ENCODE peak calls at places on chromosomes 7 and 10, in four cellular contexts. R is HCT116, A is neural progenitor cell, B is endothelial cell of umbilical vein. N is an unnamed sample.

GRCh38 chr10:110304394-110304779 is 333 bp downstream of the SMNDC1 start:
- DNase-seq in R (no peak), A (peak), B (no peak), N (no peak)

GRCh38 chr10:77702166-77702565 is 64.6 kb upstream of the KCNMA1 start:
- DNase-seq in R (no peak), A (no peak), B (peak), N (peak)

GRCh38 chr7:120775703-120776265 is 82.2 kb downstream of the TSPAN12 start:
- DNase-seq in R (no peak), A (no peak), B (no peak), N (no peak)

GRCh38 chr7:80807166-80807900 is 111.5 kb downstream of the SEMA3C start:
- DNase-seq in R (no peak), A (no peak), B (no peak), N (peak)

GRCh38 chr7:138032775-138033174 is 30.9 kb upstream of the CREB3L2 start:
- DNase-seq in R (no peak), A (no peak), B (no peak), N (peak)

GRCh38 chr10:58781873-58782488 is 269.3 kb downstream of the BICC1 start:
- DNase-seq in R (peak), A (peak), B (peak), N (no peak)

GRCh38 chr10:99235872-99236626 is 397 bp upstream of the HPSE2 start:
- DNase-seq in R (no peak), A (peak), B (no peak), N (no peak)

GRCh38 chr7:140506788-140507464 is 27.6 kb upstream of the MKRN1 start:
- DNase-seq in R (no peak), A (peak), B (no peak), N (peak)

GRCh38 chr10:76082956-76083355 is 651.5 kb downstream of the LRMDA start:
- DNase-seq in R (peak), A (peak), B (no peak), N (peak)

GRCh38 chr7:134290286-134290685 is 26.4 kb downstream of the SLC35B4 start:
- DNase-seq in R (no peak), A (no peak), B (no peak), N (peak)

GRCh38 chr7:16171928-16172327 is 249.4 kb downstream of the CRPPA start:
- DNase-seq in R (no peak), A (no peak), B (no peak), N (peak)

GRCh38 chr10:122102867-122103525 is 114.0 kb downstream of the TACC2 start:
- DNase-seq in R (no peak), A (no peak), B (no peak), N (no peak)

GRCh38 chr10:42988517-42989395 is 88.1 kb upstream of the RET start:
- DNase-seq in R (no peak), A (no peak), B (no peak), N (no peak)

GRCh38 chr7:87918740-87919139 is 15.3 kb upstream of the ADAM22 start:
- DNase-seq in R (no peak), A (no peak), B (no peak), N (no peak)

GRCh38 chr7:121440857-121441503 is 44.9 kb upstream of the FAM3C start:
- DNase-seq in R (no peak), A (no peak), B (no peak), N (no peak)

GRCh38 chr7:50331564-50332208 is 27.2 kb downstream of the IKZF1 start:
- DNase-seq in R (no peak), A (no peak), B (no peak), N (no peak)

GRCh38 chr10:91980319-91980718 is 56.7 kb downstream of the BTAF1 start:
- DNase-seq in R (no peak), A (no peak), B (no peak), N (no peak)

GRCh38 chr10:78777466-78778256 is 291.1 kb upstream of the ZMIZ1 start:
- DNase-seq in R (no peak), A (no peak), B (no peak), N (no peak)

GRCh38 chr10:87551324-87551723 is 46.6 kb downstream of the MINPP1 start:
- DNase-seq in R (no peak), A (no peak), B (no peak), N (peak)

GRCh38 chr10:61750943-61751471 is 88.3 kb downstream of the CABCOCO1 start:
- DNase-seq in R (peak), A (peak), B (peak), N (peak)

GRCh38 chr10:20215547-20216152 is 399.4 kb downstream of the PLXDC2 start:
- DNase-seq in R (no peak), A (peak), B (no peak), N (no peak)

GRCh38 chr10:91860885-91861284 is 48.4 kb downstream of the FGFBP3 start:
- DNase-seq in R (no peak), A (no peak), B (no peak), N (no peak)

GRCh38 chr10:63720689-63721088 is 199.5 kb downstream of the REEP3 start:
- DNase-seq in R (no peak), A (no peak), B (no peak), N (no peak)

GRCh38 chr10:49260636-49261296 is 38.2 kb upstream of the C10orf71 start:
- DNase-seq in R (no peak), A (no peak), B (no peak), N (no peak)

GRCh38 chr10:8279598-8279997 is 225.1 kb downstream of the GATA3 start:
- DNase-seq in R (no peak), A (no peak), B (no peak), N (peak)

GRCh38 chr10:93596539-93596938 is 4.5 kb downstream of the RBP4 start:
- DNase-seq in R (peak), A (peak), B (no peak), N (no peak)

GRCh38 chr7:157892751-157893150 is 555.9 kb downstream of the DNAJB6 start:
- DNase-seq in R (no peak), A (no peak), B (no peak), N (no peak)
- H3K27ac ChIP-seq in R (no peak), A (no peak), B (no peak), N (no peak)

GRCh38 chr10:118712930-118713634 is 41.7 kb downstream of the CACUL1 start:
- DNase-seq in R (no peak), A (peak), B (no peak), N (no peak)
- TF ChIP-seq CTCF in R (peak), A (peak), B (no peak), N (no peak)

DNA sequence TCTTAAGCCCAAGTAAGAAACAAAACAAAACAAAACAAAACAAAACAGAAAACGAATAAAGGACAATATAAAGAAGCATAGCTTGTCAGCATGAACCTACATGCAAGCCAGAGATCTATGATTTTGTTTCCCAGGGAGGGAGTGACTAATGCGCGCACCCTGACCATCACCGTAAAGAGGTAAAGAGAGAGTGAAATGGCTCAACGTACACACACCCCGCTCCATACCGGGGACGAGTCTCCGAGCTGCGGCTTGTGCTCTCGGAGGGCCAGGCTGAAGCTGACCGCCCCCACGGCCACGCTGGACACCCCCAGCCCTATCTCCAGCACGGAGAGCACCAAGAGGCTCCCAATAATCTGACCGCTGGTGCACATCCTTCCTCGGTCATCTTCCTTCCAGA is 1.1 kb downstream of the TMEM196 start:
- DNase-seq in R (no peak), A (peak), B (no peak), N (no peak)
- TF ChIP-seq EZH2 in R (no peak), A (no peak), B (peak), N (no peak)

GRCh38 chr10:70786799-70787415 is 1.7 kb upstream of the TBATA start:
- DNase-seq in R (no peak), A (no peak), B (no peak), N (peak)

GRCh38 chr10:70784476-70784875 is 701 bp downstream of the TBATA start:
- DNase-seq in R (no peak), A (no peak), B (no peak), N (peak)

GRCh38 chr10:70783056-70783684 is 2.0 kb downstream of the TBATA start:
- DNase-seq in R (no peak), A (no peak), B (no peak), N (no peak)

GRCh38 chr10:70782401-70783055 is 2.6 kb downstream of the TBATA start:
- DNase-seq in R (no peak), A (no peak), B (no peak), N (no peak)

GRCh38 chr10:70785190-70785589 is at the start of gene TBATA:
- DNase-seq in R (no peak), A (no peak), B (no peak), N (no peak)
- H3K27ac ChIP-seq in R (no peak), A (no peak), B (no peak), N (no peak)

GRCh38 chr10:80407836-80408197 is 534 bp upstream of the PRXL2A start:
- DNase-seq in R (peak), A (peak), B (peak), N (peak)
- TF ChIP-seq CTCF in R (no peak), A (no peak), B (no peak), N (no peak)

GRCh38 chr10:17453035-17453376 is 1.4 kb downstream of the ST8SIA6 start:
- DNase-seq in R (no peak), A (no peak), B (no peak), N (no peak)

GRCh38 chr10:17454801-17455520 is 566 bp upstream of the ST8SIA6 start:
- DNase-seq in R (peak), A (no peak), B (no peak), N (no peak)

GRCh38 chr10:17452060-17452894 is 2.1 kb downstream of the ST8SIA6 start:
- DNase-seq in R (no peak), A (no peak), B (no peak), N (no peak)

GRCh38 chr10:17454181-17454800 is at the start of gene ST8SIA6:
- DNase-seq in R (no peak), A (peak), B (peak), N (peak)

DNA sequence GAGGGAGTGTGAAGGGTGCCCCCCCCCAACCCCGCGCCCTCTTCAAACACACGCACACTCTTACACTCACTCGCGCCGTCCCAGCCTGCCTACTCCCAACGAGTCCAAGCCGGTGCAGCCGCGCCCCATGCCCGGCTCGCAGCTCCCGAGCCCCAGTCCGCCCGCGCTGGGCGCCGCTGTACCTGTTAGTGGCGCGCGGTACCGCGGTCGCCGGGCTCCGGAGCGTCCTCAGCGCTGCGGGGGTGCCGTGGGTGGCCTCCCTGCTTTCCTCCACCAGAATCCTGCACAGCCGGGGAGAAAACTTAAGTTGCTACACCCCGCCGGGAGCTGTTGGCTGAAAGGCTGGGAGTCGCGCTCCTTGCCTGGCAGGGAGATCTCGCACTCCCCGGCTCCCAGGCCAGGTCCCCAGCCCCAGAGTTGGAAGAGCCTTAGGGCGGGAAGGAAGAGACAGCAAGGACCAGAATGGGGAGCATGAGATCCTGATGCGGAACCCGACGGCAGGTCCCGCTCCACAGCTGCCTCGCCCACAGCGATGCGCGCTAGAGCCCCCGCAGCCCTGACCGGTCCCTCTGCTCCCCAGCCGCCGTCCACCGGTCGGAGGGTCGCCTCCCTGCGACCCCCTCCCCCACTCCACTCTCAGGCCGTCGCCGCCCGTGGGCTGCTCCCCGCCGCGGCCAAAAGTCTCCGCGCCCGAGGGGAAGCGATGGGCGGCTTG is 861 bp downstream of the ST8SIA6 start:
- DNase-seq in R (no peak), A (peak), B (peak), N (peak)
- TF ChIP-seq EZH2 in R (no peak), A (peak), B (peak), N (peak)

GRCh38 chr7:99369767-99370353 is 4.7 kb upstream of the ARPC1B start:
- DNase-seq in R (no peak), A (no peak), B (no peak), N (peak)
- H3K27ac ChIP-seq in R (no peak), A (no peak), B (no peak), N (no peak)

GRCh38 chr7:2760098-2760889 is 72.3 kb downstream of the AMZ1 start:
- DNase-seq in R (peak), A (peak), B (peak), N (no peak)
- TF ChIP-seq CTCF in R (peak), A (peak), B (peak), N (peak)

GRCh38 chr7:139482662-139483466 is 609 bp downstream of the KLRG2 start:
- DNase-seq in R (no peak), A (peak), B (no peak), N (no peak)
- TF ChIP-seq EZH2 in R (no peak), A (peak), B (no peak), N (peak)